ENCODE peak calls at places on chromosome 1, in seven cellular contexts. W, H, U, M, O, F and X are unnamed samples.

GRCh38 chr1:63548303-63548702 is 25.0 kb downstream of the EFCAB7 start:
- DNase-seq in W (no peak), H (no peak), U (no peak), M (no peak), O (no peak), F (no peak), X (no peak)

GRCh38 chr1:231679109-231679508 is 52.5 kb downstream of the DISC1 start:
- DNase-seq in W (no peak), H (no peak), U (no peak), M (no peak), O (no peak), F (peak), X (no peak)

GRCh38 chr1:230818881-230819280 is 49.4 kb downstream of the C1orf198 start:
- DNase-seq in W (no peak), H (no peak), U (no peak), M (no peak), O (no peak), F (no peak), X (no peak)

GRCh38 chr1:55329091-55329490 is 113.9 kb upstream of the USP24 start:
- DNase-seq in W (no peak), H (no peak), U (no peak), M (no peak), O (no peak), F (no peak), X (peak)

GRCh38 chr1:86207323-86207722 is 50.8 kb upstream of the COL24A1 start:
- DNase-seq in W (no peak), H (peak), U (no peak), M (no peak), O (no peak), F (peak), X (peak)

GRCh38 chr1:46512135-46512791 is 22.6 kb downstream of the DMBX1 start:
- DNase-seq in W (no peak), H (no peak), U (no peak), M (no peak), O (no peak), F (no peak), X (no peak)

GRCh38 chr1:37174876-37175275 is 140.6 kb upstream of the GRIK3 start:
- DNase-seq in W (no peak), H (no peak), U (peak), M (no peak), O (no peak), F (no peak), X (no peak)

GRCh38 chr1:23561076-23561812 is 1.9 kb upstream of the ID3 start:
- DNase-seq in W (no peak), H (no peak), U (no peak), M (no peak), O (no peak), F (no peak), X (peak)

GRCh38 chr1:207867136-207868081 is 43.5 kb downstream of the CD34 start:
- DNase-seq in W (no peak), H (no peak), U (no peak), M (peak), O (no peak), F (no peak), X (no peak)

GRCh38 chr1:84442256-84442655 is 36.8 kb upstream of the RPF1 start:
- DNase-seq in W (no peak), H (peak), U (no peak), M (peak), O (no peak), F (peak), X (peak)

GRCh38 chr1:6427445-6428390 is 3.1 kb downstream of the ESPN start:
- DNase-seq in W (no peak), H (no peak), U (no peak), M (no peak), O (no peak), F (no peak), X (no peak)

GRCh38 chr1:182149411-182149965 is 88.0 kb upstream of the ZNF648 start:
- DNase-seq in W (no peak), H (peak), U (peak), M (no peak), O (peak), F (peak), X (peak)

GRCh38 chr1:181479137-181479745 is 4.1 kb upstream of the CACNA1E start:
- DNase-seq in W (peak), H (peak), U (peak), M (peak), O (no peak), F (peak), X (peak)

GRCh38 chr1:119009300-119009660 is 21.1 kb upstream of the TBX15 start:
- DNase-seq in W (no peak), H (peak), U (no peak), M (no peak), O (no peak), F (no peak), X (no peak)

GRCh38 chr1:154969246-154969645 is 1.3 kb downstream of the SHC1 start:
- DNase-seq in W (no peak), H (no peak), U (no peak), M (no peak), O (no peak), F (no peak), X (no peak)

GRCh38 chr1:154967331-154967950 is 3.1 kb downstream of the SHC1 start:
- DNase-seq in W (no peak), H (no peak), U (no peak), M (no peak), O (no peak), F (no peak), X (no peak)

GRCh38 chr1:154970631-154971340 is at the start of gene SHC1:
- DNase-seq in W (peak), H (peak), U (peak), M (peak), O (peak), F (peak), X (peak)

GRCh38 chr1:154969741-154970452 is 650 bp downstream of the SHC1 start:
- DNase-seq in W (peak), H (no peak), U (no peak), M (no peak), O (no peak), F (no peak), X (no peak)

DNA sequence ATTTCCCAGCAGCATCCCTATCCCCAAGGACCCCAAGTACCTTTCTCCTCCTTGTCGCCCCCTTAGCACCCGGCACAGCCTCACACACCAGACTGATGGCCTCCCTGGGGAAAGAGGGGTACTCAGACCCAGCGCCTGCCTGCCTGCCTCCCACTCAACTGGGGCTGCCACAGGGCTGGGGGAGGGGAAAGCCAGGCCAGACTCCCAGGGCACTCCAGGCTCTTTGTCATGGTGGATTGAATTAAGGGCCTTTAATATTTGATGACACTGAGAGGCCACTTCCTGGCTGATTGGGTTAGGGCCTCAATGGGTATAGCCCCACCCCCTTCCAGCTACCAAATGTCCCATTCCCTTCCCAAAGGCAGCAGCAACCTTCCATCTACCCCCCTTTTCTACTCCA is 1.8 kb downstream of the SHC1 start:
- DNase-seq in W (no peak), H (no peak), U (no peak), M (no peak), O (no peak), F (no peak), X (no peak)
- H3K4me3 ChIP-seq in W (no peak), H (peak), U (peak), M (no peak), O (no peak), F (peak), X (peak)

GRCh38 chr1:214439352-214440119 is 111.9 kb downstream of the PTPN14 start:
- DNase-seq in W (peak), H (peak), U (no peak), M (peak), O (no peak), F (peak), X (no peak)
- H3K4me3 ChIP-seq in W (peak), H (no peak), U (no peak), M (no peak), O (peak), F (no peak), X (no peak)

GRCh38 chr1:107678993-107679392 is 286.0 kb downstream of the VAV3 start:
- DNase-seq in W (no peak), H (no peak), U (no peak), M (no peak), O (no peak), F (no peak), X (no peak)
- H3K4me3 ChIP-seq in W (no peak), H (no peak), U (no peak), M (no peak), O (no peak), F (no peak), X (no peak)

DNA sequence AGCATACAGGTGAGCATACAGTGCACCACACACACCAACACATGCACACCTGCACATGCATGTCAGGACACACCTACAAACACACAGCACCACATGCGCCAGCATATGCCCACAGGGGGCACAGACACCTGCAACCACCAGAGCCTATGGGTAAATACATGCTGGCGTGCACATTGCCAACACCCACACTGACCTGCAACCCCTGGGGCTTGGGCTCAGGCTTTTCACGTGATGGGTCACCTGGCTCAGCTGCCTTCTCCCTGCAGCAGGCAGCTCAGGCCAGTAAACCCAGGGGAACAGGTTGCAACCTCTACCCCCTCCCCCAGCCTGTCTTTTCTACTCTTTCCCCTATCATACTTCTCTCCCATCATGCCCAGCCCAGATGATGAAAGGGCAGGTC is 8.1 kb downstream of the CD247 start:
- DNase-seq in W (no peak), H (no peak), U (no peak), M (no peak), O (no peak), F (no peak), X (no peak)
- H3K4me3 ChIP-seq in W (no peak), H (no peak), U (no peak), M (no peak), O (no peak), F (no peak), X (no peak)

GRCh38 chr1:113758631-113759340 is 500 bp downstream of the PHTF1 start:
- DNase-seq in W (peak), H (peak), U (peak), M (peak), O (peak), F (peak), X (peak)

GRCh38 chr1:113751516-113751915 is 7.8 kb downstream of the PHTF1 start:
- DNase-seq in W (no peak), H (no peak), U (no peak), M (no peak), O (no peak), F (no peak), X (no peak)

GRCh38 chr1:113759341-113760101 is at the start of gene PHTF1:
- DNase-seq in W (peak), H (peak), U (peak), M (peak), O (peak), F (peak), X (peak)

GRCh38 chr1:113760102-113760804 is 967 bp upstream of the PHTF1 start:
- DNase-seq in W (no peak), H (no peak), U (no peak), M (no peak), O (no peak), F (no peak), X (no peak)

DNA sequence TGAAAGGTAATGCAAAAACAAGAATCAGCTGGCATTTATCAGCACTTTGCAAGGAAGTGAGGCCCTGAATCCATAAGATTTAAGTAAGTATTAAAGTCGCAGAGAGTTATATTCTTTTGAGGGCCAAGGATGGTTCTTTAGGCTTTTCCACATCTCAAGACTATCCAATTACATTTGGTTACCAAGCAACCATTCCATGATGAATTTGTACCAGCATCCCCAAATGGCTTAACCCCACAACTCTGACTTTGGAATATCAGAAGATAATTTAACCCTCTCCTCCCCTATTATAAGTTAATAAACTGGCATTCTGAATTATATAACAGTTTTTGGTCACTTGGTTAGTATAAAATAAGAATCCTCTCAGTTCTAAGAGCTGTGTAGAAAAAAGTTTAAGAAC is 2.8 kb downstream of the PHTF1 start:
- DNase-seq in W (no peak), H (no peak), U (no peak), M (no peak), O (no peak), F (no peak), X (no peak)
- H3K4me3 ChIP-seq in W (no peak), H (no peak), U (no peak), M (no peak), O (no peak), F (no peak), X (no peak)

GRCh38 chr1:29973406-29973805 is 737.1 kb downstream of the PTPRU start:
- DNase-seq in W (no peak), H (no peak), U (peak), M (no peak), O (no peak), F (no peak), X (no peak)

GRCh38 chr1:29972664-29973063 is 736.3 kb downstream of the PTPRU start:
- DNase-seq in W (no peak), H (no peak), U (no peak), M (no peak), O (no peak), F (no peak), X (no peak)

GRCh38 chr1:29970747-29971325 is 734.5 kb downstream of the PTPRU start:
- DNase-seq in W (no peak), H (no peak), U (no peak), M (no peak), O (no peak), F (no peak), X (no peak)

GRCh38 chr1:29969576-29969975 is 733.3 kb downstream of the PTPRU start:
- DNase-seq in W (no peak), H (no peak), U (no peak), M (no peak), O (no peak), F (peak), X (no peak)

DNA sequence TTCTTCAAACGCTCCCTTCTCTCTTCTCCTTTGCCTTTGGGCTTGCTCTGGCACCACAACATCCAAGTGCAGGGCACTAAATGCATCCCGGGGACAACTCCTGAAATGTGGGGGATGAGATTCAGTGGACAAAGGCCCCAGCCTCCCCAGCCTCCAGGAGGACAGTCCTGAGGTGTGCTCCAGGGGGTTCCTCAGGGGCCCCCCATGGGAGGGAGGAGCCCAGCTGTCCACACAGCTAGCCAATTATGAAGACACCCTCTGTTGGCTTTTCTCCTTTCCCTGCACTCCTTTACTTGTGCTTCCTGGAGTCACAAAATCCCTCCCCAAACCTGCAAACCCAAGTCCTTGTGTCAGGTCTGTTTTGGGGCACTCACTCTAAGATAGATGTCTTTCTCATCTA is 735.4 kb downstream of the PTPRU start:
- DNase-seq in W (no peak), H (no peak), U (no peak), M (no peak), O (no peak), F (no peak), X (no peak)
- H3K4me3 ChIP-seq in W (no peak), H (no peak), U (no peak), M (no peak), O (no peak), F (no peak), X (no peak)